ENCODE peak calls at places on chromosome 2, in seven cellular contexts. One of them, this sample, is unnamed.

GRCh38 chr2:241867776-241868420 is 1.6 kb upstream of the RTP5 start:
- DNase-seq in stimulated activated CD4-positive, alpha-beta T cell treated with anti-CD3 and anti-CD28 coated beads, Interleukin-4, amount 100 ng/mL, for 4 hours: peak; percentile 58
- DNase-seq in NCI-H1436: no peak
- DNase-seq in EL: no peak
- DNase-seq in adrenal gland: no peak
- DNase-seq in NCI-H345: no peak
- DNase-seq in colonic mucosa: no peak
- DNase-seq in this sample: peak; percentile 92

GRCh38 chr2:46857871-46858696 is 57.5 kb downstream of the MCFD2 start:
- DNase-seq in EL: peak; percentile 93
- DNase-seq in NCI-H345: no peak
- DNase-seq in stimulated activated CD4-positive, alpha-beta T cell treated with anti-CD3 and anti-CD28 coated beads, Interleukin-4, amount 100 ng/mL, for 4 hours: no peak
- DNase-seq in adrenal gland: no peak
- DNase-seq in NCI-H1436: no peak
- DNase-seq in colonic mucosa: no peak
- DNase-seq in this sample: no peak

GRCh38 chr2:38146917-38147307 is 71.0 kb upstream of the CYP1B1 start:
- DNase-seq in colonic mucosa: no peak
- DNase-seq in NCI-H1436: no peak
- DNase-seq in EL: peak; percentile 97
- DNase-seq in NCI-H345: no peak
- DNase-seq in stimulated activated CD4-positive, alpha-beta T cell treated with anti-CD3 and anti-CD28 coated beads, Interleukin-4, amount 100 ng/mL, for 4 hours: no peak
- DNase-seq in adrenal gland: peak; percentile 87
- DNase-seq in this sample: peak; percentile 38

GRCh38 chr2:122692400-122693083 is 937.1 kb downstream of the TSN start:
- DNase-seq in stimulated activated CD4-positive, alpha-beta T cell treated with anti-CD3 and anti-CD28 coated beads, Interleukin-4, amount 100 ng/mL, for 4 hours: no peak
- DNase-seq in adrenal gland: no peak
- DNase-seq in NCI-H345: no peak
- DNase-seq in colonic mucosa: no peak
- DNase-seq in NCI-H1436: peak; percentile 74
- DNase-seq in EL: no peak
- DNase-seq in this sample: no peak

GRCh38 chr2:231454361-231454791 is 9.9 kb downstream of the NCL start:
- DNase-seq in EL: no peak
- DNase-seq in colonic mucosa: no peak
- DNase-seq in NCI-H345: no peak
- DNase-seq in NCI-H1436: no peak
- DNase-seq in stimulated activated CD4-positive, alpha-beta T cell treated with anti-CD3 and anti-CD28 coated beads, Interleukin-4, amount 100 ng/mL, for 4 hours: no peak
- DNase-seq in adrenal gland: no peak
- DNase-seq in this sample: no peak

GRCh38 chr2:31831585-31831984 is 179.2 kb downstream of the MEMO1 start:
- DNase-seq in EL: peak; percentile 13
- DNase-seq in NCI-H345: no peak
- DNase-seq in NCI-H1436: no peak
- DNase-seq in colonic mucosa: no peak
- DNase-seq in stimulated activated CD4-positive, alpha-beta T cell treated with anti-CD3 and anti-CD28 coated beads, Interleukin-4, amount 100 ng/mL, for 4 hours: no peak
- DNase-seq in adrenal gland: no peak
- DNase-seq in this sample: no peak

GRCh38 chr2:176522271-176522670 is 253.0 kb downstream of the MTX2 start:
- DNase-seq in NCI-H345: no peak
- DNase-seq in colonic mucosa: no peak
- DNase-seq in EL: no peak
- DNase-seq in stimulated activated CD4-positive, alpha-beta T cell treated with anti-CD3 and anti-CD28 coated beads, Interleukin-4, amount 100 ng/mL, for 4 hours: no peak
- DNase-seq in NCI-H1436: no peak
- DNase-seq in adrenal gland: no peak
- DNase-seq in this sample: no peak

GRCh38 chr2:207219716-207220414 is 54.1 kb upstream of the KLF7 start:
- DNase-seq in stimulated activated CD4-positive, alpha-beta T cell treated with anti-CD3 and anti-CD28 coated beads, Interleukin-4, amount 100 ng/mL, for 4 hours: no peak
- DNase-seq in NCI-H345: no peak
- DNase-seq in NCI-H1436: no peak
- DNase-seq in adrenal gland: no peak
- DNase-seq in EL: peak; percentile 71
- DNase-seq in colonic mucosa: no peak
- DNase-seq in this sample: no peak

GRCh38 chr2:85064927-85065630 is 68.1 kb upstream of the TCF7L1 start:
- DNase-seq in colonic mucosa: no peak
- DNase-seq in adrenal gland: no peak
- DNase-seq in stimulated activated CD4-positive, alpha-beta T cell treated with anti-CD3 and anti-CD28 coated beads, Interleukin-4, amount 100 ng/mL, for 4 hours: no peak
- DNase-seq in EL: no peak
- DNase-seq in NCI-H345: no peak
- DNase-seq in NCI-H1436: no peak
- DNase-seq in this sample: no peak

GRCh38 chr2:233270366-233270765 is 18.9 kb downstream of the ATG16L1 start:
- DNase-seq in colonic mucosa: no peak
- DNase-seq in EL: no peak
- DNase-seq in adrenal gland: no peak
- DNase-seq in NCI-H1436: no peak
- DNase-seq in stimulated activated CD4-positive, alpha-beta T cell treated with anti-CD3 and anti-CD28 coated beads, Interleukin-4, amount 100 ng/mL, for 4 hours: no peak
- DNase-seq in NCI-H345: no peak
- DNase-seq in this sample: no peak

GRCh38 chr2:112170495-112170894 is 32.3 kb downstream of the FBLN7 start:
- DNase-seq in NCI-H345: no peak
- DNase-seq in NCI-H1436: no peak
- DNase-seq in colonic mucosa: no peak
- DNase-seq in EL: no peak
- DNase-seq in stimulated activated CD4-positive, alpha-beta T cell treated with anti-CD3 and anti-CD28 coated beads, Interleukin-4, amount 100 ng/mL, for 4 hours: no peak
- DNase-seq in adrenal gland: no peak
- DNase-seq in this sample: no peak

GRCh38 chr2:10700078-10700803 is 10.5 kb upstream of the NOL10 start:
- DNase-seq in adrenal gland: no peak
- DNase-seq in colonic mucosa: no peak
- DNase-seq in NCI-H345: no peak
- DNase-seq in EL: no peak
- DNase-seq in stimulated activated CD4-positive, alpha-beta T cell treated with anti-CD3 and anti-CD28 coated beads, Interleukin-4, amount 100 ng/mL, for 4 hours: no peak
- DNase-seq in NCI-H1436: no peak
- DNase-seq in this sample: no peak

GRCh38 chr2:236012155-236012554 is 156.0 kb downstream of the GBX2 start:
- DNase-seq in adrenal gland: no peak
- DNase-seq in NCI-H1436: no peak
- DNase-seq in stimulated activated CD4-positive, alpha-beta T cell treated with anti-CD3 and anti-CD28 coated beads, Interleukin-4, amount 100 ng/mL, for 4 hours: no peak
- DNase-seq in EL: no peak
- DNase-seq in colonic mucosa: no peak
- DNase-seq in NCI-H345: no peak
- DNase-seq in this sample: no peak

GRCh38 chr2:165594935-165595255 is 125.4 kb downstream of the CSRNP3 start:
- DNase-seq in colonic mucosa: no peak
- DNase-seq in NCI-H345: no peak
- DNase-seq in stimulated activated CD4-positive, alpha-beta T cell treated with anti-CD3 and anti-CD28 coated beads, Interleukin-4, amount 100 ng/mL, for 4 hours: no peak
- DNase-seq in NCI-H1436: no peak
- DNase-seq in EL: no peak
- DNase-seq in adrenal gland: no peak
- DNase-seq in this sample: no peak